ENCODE peak calls at places on chromosomes 12 and 14, in six cellular contexts. L is right atrium auricular region, Q is neural crest cell, H is fibroblast of lung, V is IMR-90, K is astrocyte of the cerebellum. R is an unnamed sample.

GRCh38 chr14:65847065-65847847 is 434.7 kb downstream of the FUT8 start:
- DNase-seq in V (no peak), Q (no peak), K (no peak), L (peak; percentile 23), H (no peak), R (no peak)

GRCh38 chr14:42090122-42090521 is 483.4 kb downstream of the LRFN5 start:
- DNase-seq in L (no peak), Q (no peak), K (no peak), H (no peak), V (no peak), R (no peak)

GRCh38 chr14:24172261-24172860 is 481 bp downstream of the REC8 start:
- DNase-seq in H (no peak), K (no peak), Q (no peak), V (no peak), L (no peak), R (no peak)

GRCh38 chr14:67241416-67242362 is at the start of gene PALS1:
- DNase-seq in H (peak; percentile 76), K (no peak), L (no peak), Q (peak; percentile 74), V (peak; percentile 88), R (no peak)

GRCh38 chr14:51782412-51782811 is 78.0 kb upstream of the GNG2 start:
- DNase-seq in H (no peak), K (no peak), L (no peak), V (no peak), Q (no peak), R (no peak)

GRCh38 chr14:91233936-91234790 is 10.3 kb downstream of the GPR68 start:
- DNase-seq in V (no peak), K (no peak), H (no peak), Q (no peak), L (no peak), R (no peak)

GRCh38 chr12:47811581-47812484 is 7.9 kb downstream of the HDAC7 start:
- DNase-seq in K (no peak), H (peak; percentile 83), Q (no peak), L (peak; percentile 92), V (peak; percentile 86), R (no peak)

GRCh38 chr12:50221228-50222008 is 54.2 kb upstream of the CERS5 start:
- DNase-seq in Q (peak; percentile 3), H (peak; percentile 96), V (peak; percentile 91), K (peak; percentile 82), L (no peak), R (no peak)

GRCh38 chr12:32003654-32004053 is 44.4 kb downstream of the RESF1 start:
- DNase-seq in H (no peak), Q (no peak), K (no peak), V (no peak), L (no peak), R (no peak)

GRCh38 chr14:103997391-103997790 is 55.1 kb upstream of the RD3L start:
- DNase-seq in H (no peak), L (no peak), Q (no peak), K (no peak), V (no peak), R (no peak)

GRCh38 chr12:47808049-47808448 is 11.7 kb downstream of the HDAC7 start:
- DNase-seq in H (no peak), L (no peak), Q (no peak), V (peak; percentile 68), K (no peak), R (no peak)

GRCh38 chr14:104551851-104552737 is 27.5 kb upstream of the C14orf180 start:
- DNase-seq in V (no peak), K (no peak), Q (no peak), H (no peak), L (no peak), R (no peak)

GRCh38 chr12:89278862-89279261 is 73.4 kb downstream of the DUSP6 start:
- DNase-seq in H (no peak), Q (no peak), K (no peak), L (no peak), V (no peak), R (no peak)

GRCh38 chr14:95889236-95889979 is 12.8 kb downstream of the TUNAR start:
- DNase-seq in V (no peak), H (no peak), L (no peak), Q (no peak), K (no peak), R (no peak)

GRCh38 chr14:37150414-37150813 is 22.0 kb downstream of the SLC25A21 start:
- DNase-seq in L (no peak), H (peak; percentile 67), V (peak; percentile 58), Q (no peak), K (peak; percentile 35), R (no peak)

GRCh38 chr12:62584619-62585018 is 118.0 kb downstream of the MON2 start:
- DNase-seq in V (no peak), H (no peak), Q (no peak), K (no peak), L (no peak), R (no peak)

GRCh38 chr12:105921872-105922669 is 216.7 kb downstream of the NUAK1 start:
- DNase-seq in V (no peak), L (no peak), Q (no peak), K (no peak), H (peak; percentile 60), R (no peak)

GRCh38 chr14:23950411-23951135 is 3.0 kb upstream of the DHRS4 start:
- DNase-seq in H (no peak), K (no peak), Q (no peak), L (no peak), V (no peak), R (no peak)

GRCh38 chr14:93318927-93319326 is 13.9 kb downstream of the BTBD7 start:
- DNase-seq in L (no peak), Q (no peak), K (no peak), H (no peak), V (peak; percentile 30), R (no peak)

GRCh38 chr14:24921903-24922302 is 128.0 kb downstream of the STXBP6 start:
- DNase-seq in V (peak; percentile 60), L (no peak), Q (no peak), K (no peak), H (peak; percentile 31), R (no peak)

GRCh38 chr12:15978431-15978950 is 67.4 kb downstream of the DERA start:
- DNase-seq in K (no peak), V (peak; percentile 60), Q (no peak), L (no peak), H (peak; percentile 53), R (no peak)

GRCh38 chr14:80867798-80868197 is 73.7 kb downstream of the CEP128 start:
- DNase-seq in K (no peak), L (no peak), V (no peak), H (no peak), Q (no peak), R (no peak)

GRCh38 chr14:53979747-53980642 is 23.4 kb upstream of the BMP4 start:
- DNase-seq in V (peak; percentile 60), K (peak; percentile 73), H (peak; percentile 85), L (no peak), Q (no peak), R (no peak)

GRCh38 chr14:22852599-22852939 is 16.2 kb downstream of the MMP14 start:
- DNase-seq in Q (no peak), V (no peak), K (no peak), H (no peak), L (no peak), R (no peak)

GRCh38 chr14:71403673-71404072 is 496.4 kb downstream of the PCNX1 start:
- DNase-seq in Q (no peak), V (peak; percentile 44), K (peak; percentile 13), L (no peak), H (peak; percentile 27), R (no peak)
- TF ChIP-seq CTCF in Q (peak; percentile 41), V (no peak), K (no peak), L (no peak), H (peak; percentile 6), R (peak; percentile 17)

DNA sequence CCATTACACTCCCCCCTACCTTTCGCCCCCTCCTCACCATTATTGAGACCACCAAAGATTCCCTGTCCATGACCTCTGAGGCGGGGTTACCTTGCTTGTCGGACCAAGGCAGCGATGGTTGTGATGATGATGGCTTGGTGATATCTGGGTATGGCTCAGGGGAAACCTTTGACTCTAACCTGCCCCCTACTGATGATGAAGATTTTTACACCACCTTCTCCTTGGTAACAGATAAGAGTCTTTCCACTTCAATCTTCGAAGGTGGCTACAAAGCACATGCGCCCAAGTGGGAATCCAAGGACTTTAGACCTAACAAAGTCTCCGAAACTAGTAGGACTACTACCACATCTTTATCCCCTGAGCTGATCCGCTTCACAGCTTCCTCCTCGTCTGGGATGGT is 350.2 kb downstream of the DIO2 start:
- DNase-seq in Q (no peak), L (no peak), H (no peak), K (no peak), V (no peak), R (no peak)
- TF ChIP-seq CTCF in Q (no peak), L (no peak), H (no peak), K (no peak), V (no peak), R (no peak)

DNA sequence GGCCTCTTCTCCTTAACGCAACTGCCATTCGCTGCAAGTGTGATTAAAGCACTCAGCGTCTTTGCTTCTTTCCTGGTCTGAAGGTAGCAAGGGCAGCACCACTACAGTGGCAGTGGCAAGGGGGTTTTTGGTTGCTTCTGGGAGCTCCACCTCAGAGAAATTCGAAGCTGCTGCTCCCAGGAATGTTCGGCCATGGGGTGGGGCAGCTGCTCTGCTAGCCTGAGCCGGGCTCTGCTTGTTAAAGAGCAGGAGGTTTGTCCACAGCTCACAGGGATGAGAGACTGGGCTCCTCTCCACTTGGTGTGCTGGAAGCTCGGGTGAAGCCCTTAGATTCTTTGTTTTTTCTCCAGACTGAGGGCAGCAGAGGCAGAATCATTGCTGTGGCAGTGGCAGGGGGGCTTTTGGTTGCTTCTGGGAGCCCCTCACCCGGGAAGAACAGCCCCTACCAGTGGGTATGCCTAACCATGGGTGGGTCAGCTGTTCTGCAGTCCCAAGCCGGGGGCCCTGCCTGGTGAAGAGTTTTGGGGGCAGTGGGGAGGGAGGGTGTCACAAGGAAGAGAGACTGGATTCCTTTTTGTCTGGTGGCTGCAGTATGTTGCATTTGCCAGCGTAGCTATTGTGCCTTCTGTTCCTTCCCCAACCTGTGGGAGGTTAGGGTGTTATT is 340.2 kb downstream of the AEBP2 start:
- DNase-seq in Q (no peak), V (no peak), L (no peak), K (no peak), H (no peak), R (no peak)
- TF ChIP-seq CTCF in Q (no peak), V (no peak), L (peak; percentile 41), K (peak; percentile 10), H (no peak), R (peak; percentile 30)

GRCh38 chr14:106657460-106657859 is 1131.1 kb downstream of the TMEM121 start:
- DNase-seq in L (no peak), H (no peak), K (no peak), Q (no peak), V (no peak), R (no peak)
- TF ChIP-seq CTCF in L (no peak), H (no peak), K (no peak), Q (no peak), V (no peak), R (no peak)

GRCh38 chr12:3523058-3523457 is 32.1 kb downstream of the PRMT8 start:
- DNase-seq in K (no peak), V (no peak), Q (no peak), H (peak; percentile 22), L (no peak), R (no peak)
- TF ChIP-seq CTCF in K (no peak), V (peak; percentile 8), Q (no peak), H (no peak), L (no peak), R (no peak)

GRCh38 chr12:108177131-108177530 is 48.0 kb downstream of the WSCD2 start:
- DNase-seq in H (no peak), K (no peak), L (no peak), V (no peak), Q (no peak), R (no peak)
- TF ChIP-seq CTCF in H (no peak), K (no peak), L (no peak), V (no peak), Q (no peak), R (no peak)

GRCh38 chr14:30610719-30611388 is 11.3 kb upstream of the SCFD1 start:
- DNase-seq in Q (no peak), V (peak; percentile 81), K (peak; percentile 67), L (no peak), H (peak; percentile 92), R (no peak)
- TF ChIP-seq CTCF in Q (no peak), V (peak; percentile 53), K (peak; percentile 43), L (peak; percentile 38), H (peak; percentile 50), R (peak; percentile 63)